ENCODE peak calls at places on chromosomes 16 and 17, in six cellular contexts. V is amygdala, F is kidney tubule cell, A is anterior cingulate cortex, X is C1 segment of cervical spinal cord, Q is GM19239. I is an unnamed sample.

GRCh38 chr17:2688351-2689342 is 22.9 kb downstream of the CLUH start:
- DNase-seq in V (no peak), F (peak), A (no peak), X (no peak), Q (peak), I (peak)

GRCh38 chr17:72426948-72427760 is 306.3 kb downstream of the SOX9 start:
- DNase-seq in V (no peak), F (peak), A (no peak), X (no peak), Q (no peak), I (no peak)

GRCh38 chr16:54936086-54936978 is 5.7 kb downstream of the IRX5 start:
- DNase-seq in V (no peak), F (peak), A (no peak), X (no peak), Q (no peak), I (peak)

GRCh38 chr16:12462690-12463646 is 340.7 kb downstream of the CPPED1 start:
- DNase-seq in V (peak), F (peak), A (peak), X (no peak), Q (no peak), I (no peak)

GRCh38 chr16:14539631-14540030 is 90.4 kb downstream of the PARN start:
- DNase-seq in V (no peak), F (no peak), A (no peak), X (no peak), Q (no peak), I (no peak)

GRCh38 chr16:77212736-77213541 is 13.7 kb downstream of the SYCE1L start:
- DNase-seq in V (no peak), F (peak), A (peak), X (no peak), Q (peak), I (peak)

GRCh38 chr16:17364319-17365210 is 106.2 kb downstream of the XYLT1 start:
- DNase-seq in V (no peak), F (peak), A (no peak), X (no peak), Q (no peak), I (no peak)

GRCh38 chr16:75943705-75944514 is 217.6 kb upstream of the CPHXL start:
- DNase-seq in V (no peak), F (no peak), A (no peak), X (no peak), Q (no peak), I (no peak)

GRCh38 chr16:2161911-2162310 is 6.3 kb downstream of the TRAF7 start:
- DNase-seq in V (no peak), F (no peak), A (no peak), X (no peak), Q (no peak), I (no peak)

GRCh38 chr17:13337864-13338371 is 263.8 kb downstream of the HS3ST3A1 start:
- DNase-seq in V (no peak), F (peak), A (peak), X (no peak), Q (peak), I (no peak)

GRCh38 chr16:77564791-77565390 is 130.1 kb upstream of the ADAMTS18 start:
- DNase-seq in V (no peak), F (peak), A (no peak), X (no peak), Q (no peak), I (no peak)

GRCh38 chr16:64782484-64782883 is 339.4 kb downstream of the CDH11 start:
- DNase-seq in V (no peak), F (no peak), A (no peak), X (no peak), Q (no peak), I (no peak)

GRCh38 chr17:64626827-64627226 is 35.3 kb downstream of the SMURF2 start:
- DNase-seq in V (no peak), F (no peak), A (no peak), X (no peak), Q (no peak), I (no peak)

GRCh38 chr16:25065899-25066298 is 45.6 kb upstream of the LCMT1 start:
- DNase-seq in V (no peak), F (no peak), A (no peak), X (no peak), Q (no peak), I (no peak)